ENCODE peak calls at places on chromosomes 16 and 17, in eight cellular contexts. A, R, L, N, Y, D, I and K are unnamed samples.

GRCh38 chr16:9119795-9120194 is 28.4 kb downstream of the HAPSTR1 start:
- DNase-seq in A (no peak), R (no peak), L (no peak), N (no peak), Y (no peak), D (no peak), I (no peak), K (no peak)

GRCh38 chr17:43410557-43411368 is 12.0 kb downstream of the ARL4D start:
- DNase-seq in A (no peak), R (no peak), L (no peak), N (no peak), Y (peak; percentile 4), D (no peak), I (no peak), K (no peak)

GRCh38 chr17:28261219-28261618 is 57.8 kb upstream of the TMEM97 start:
- DNase-seq in A (no peak), R (no peak), L (no peak), N (no peak), Y (no peak), D (no peak), I (no peak), K (no peak)

GRCh38 chr17:67164298-67164697 is 80.7 kb downstream of the HELZ start:
- DNase-seq in A (no peak), R (no peak), L (no peak), N (no peak), Y (no peak), D (no peak), I (no peak), K (no peak)

GRCh38 chr17:80511222-80512180 is 33.1 kb upstream of the RPTOR start:
- DNase-seq in A (no peak), R (no peak), L (no peak), N (no peak), Y (no peak), D (no peak), I (no peak), K (peak; percentile 79)

GRCh38 chr17:63476857-63477470 is at the start of gene ACE:
- DNase-seq in A (no peak), R (peak; percentile 37), L (no peak), N (no peak), Y (no peak), D (peak; percentile 94), I (no peak), K (peak; percentile 82)

GRCh38 chr17:17535957-17536356 is 39.8 kb upstream of the RASD1 start:
- DNase-seq in A (peak; percentile 73), R (peak; percentile 91), L (no peak), N (no peak), Y (no peak), D (peak; percentile 62), I (no peak), K (no peak)

GRCh38 chr17:80780381-80781187 is 211.1 kb upstream of the CHMP6 start:
- DNase-seq in A (no peak), R (no peak), L (no peak), N (no peak), Y (no peak), D (no peak), I (no peak), K (peak; percentile 95)

GRCh38 chr16:31696968-31697743 is 169.5 kb downstream of the AHSP start:
- DNase-seq in A (no peak), R (no peak), L (no peak), N (no peak), Y (no peak), D (peak; percentile 76), I (no peak), K (peak; percentile 27)

GRCh38 chr17:72572604-72573491 is 452.0 kb downstream of the SOX9 start:
- DNase-seq in A (no peak), R (no peak), L (no peak), N (no peak), Y (no peak), D (no peak), I (no peak), K (no peak)

GRCh38 chr17:81912441-81913309 is 1.5 kb upstream of the PCYT2 start:
- DNase-seq in A (no peak), R (peak; percentile 65), L (no peak), N (no peak), Y (no peak), D (no peak), I (peak; percentile 79), K (no peak)

GRCh38 chr16:59046335-59046734 is 312.2 kb upstream of the GOT2 start:
- DNase-seq in A (no peak), R (no peak), L (no peak), N (no peak), Y (no peak), D (no peak), I (no peak), K (no peak)

GRCh38 chr17:62876664-62877411 is 68.7 kb upstream of the MARCHF10 start:
- DNase-seq in A (no peak), R (no peak), L (no peak), N (no peak), Y (no peak), D (no peak), I (no peak), K (no peak)

DNA sequence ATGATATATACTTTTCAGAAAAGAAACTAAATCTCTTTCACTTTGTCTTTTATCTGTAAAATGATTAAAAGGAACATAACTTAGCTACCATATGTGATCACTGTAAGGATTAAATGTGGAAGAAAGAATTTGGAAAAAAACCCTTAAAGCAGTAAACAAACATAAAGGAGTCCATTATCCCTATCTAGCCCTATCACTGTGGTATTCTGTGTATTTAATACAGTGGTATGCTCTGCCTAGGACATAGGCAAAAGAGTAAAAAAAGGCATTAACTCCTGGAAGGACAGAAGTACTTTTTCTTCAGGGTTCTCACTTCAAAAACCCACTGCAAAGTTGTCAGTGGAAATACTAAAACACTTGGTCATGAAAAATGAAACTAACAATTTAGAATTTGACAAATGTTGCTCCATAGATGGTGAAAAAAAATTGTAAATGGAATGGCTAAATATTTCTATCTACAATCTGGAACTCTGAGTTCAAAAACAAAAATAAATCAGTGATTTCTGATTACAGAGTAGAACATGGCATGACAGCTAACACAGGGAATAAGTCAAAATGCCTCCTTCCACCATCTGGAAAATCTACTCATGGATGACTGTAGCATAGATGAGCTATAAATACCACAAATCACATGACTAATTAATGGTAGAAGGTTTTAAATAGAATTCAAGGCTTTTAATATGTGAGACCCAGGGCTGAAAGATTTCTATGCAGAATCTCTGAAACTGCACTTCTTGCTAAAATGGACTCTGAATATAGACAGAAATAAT is 140.1 kb downstream of the ITFG1 start:
- DNase-seq in A (no peak), R (no peak), L (no peak), N (no peak), Y (no peak), D (peak; percentile 3), I (no peak), K (no peak)
- TF ChIP-seq CTCF in A (no peak), R (no peak), L (no peak), N (no peak), Y (no peak), D (no peak), I (no peak), K (no peak)

GRCh38 chr16:85416267-85417109 is 196.6 kb upstream of the GSE1 start:
- DNase-seq in A (peak; percentile 26), R (peak; percentile 88), L (no peak), N (no peak), Y (peak; percentile 78), D (peak; percentile 79), I (peak; percentile 93), K (peak; percentile 83)
- H3K4me1 ChIP-seq in A (no peaks in the 10 kb centered on the region), R (peaks cover 25% of the 10 kb centered on the region), L (no peaks in the 10 kb centered on the region), N (peaks cover 16% of the 10 kb centered on the region), Y (peaks cover 4% of the 10 kb centered on the region), D (no peaks in the 10 kb centered on the region), I (no peaks in the 10 kb centered on the region), K (peaks cover 12% of the 10 kb centered on the region)

GRCh38 chr16:56400458-56400857 is 24.9 kb downstream of the AMFR start:
- DNase-seq in A (no peak), R (no peak), L (no peak), N (no peak), Y (no peak), D (no peak), I (no peak), K (no peak)

GRCh38 chr16:56399492-56399891 is 25.9 kb downstream of the AMFR start:
- DNase-seq in A (no peak), R (no peak), L (no peak), N (no peak), Y (no peak), D (no peak), I (no peak), K (no peak)

GRCh38 chr16:56405977-56406376 is 19.4 kb downstream of the AMFR start:
- DNase-seq in A (no peak), R (no peak), L (no peak), N (no peak), Y (no peak), D (no peak), I (no peak), K (no peak)

GRCh38 chr16:56399047-56399446 is 26.3 kb downstream of the AMFR start:
- DNase-seq in A (no peak), R (no peak), L (no peak), N (no peak), Y (no peak), D (no peak), I (no peak), K (no peak)

GRCh38 chr16:56401482-56401881 is 23.9 kb downstream of the AMFR start:
- DNase-seq in A (no peak), R (no peak), L (no peak), N (no peak), Y (no peak), D (peak; percentile 52), I (no peak), K (peak; percentile 19)
- TF ChIP-seq CTCF in A (no peak), R (no peak), L (peak; percentile 53), N (no peak), Y (no peak), D (peak; percentile 36), I (no peak), K (peak; percentile 62)

GRCh38 chr17:55609737-55610201 is 98.5 kb upstream of the SMIM36 start:
- DNase-seq in A (peak; percentile 33), R (peak; percentile 38), L (no peak), N (peak; percentile 44), Y (no peak), D (no peak), I (no peak), K (no peak)

GRCh38 chr17:55605705-55606104 is 94.5 kb upstream of the SMIM36 start:
- DNase-seq in A (no peak), R (no peak), L (no peak), N (no peak), Y (no peak), D (no peak), I (no peak), K (no peak)

GRCh38 chr17:55606431-55606830 is 95.2 kb upstream of the SMIM36 start:
- DNase-seq in A (no peak), R (no peak), L (no peak), N (no peak), Y (no peak), D (no peak), I (no peak), K (no peak)

GRCh38 chr17:55612691-55613141 is 101.5 kb upstream of the SMIM36 start:
- DNase-seq in A (no peak), R (no peak), L (no peak), N (no peak), Y (no peak), D (peak; percentile 76), I (peak; percentile 19), K (no peak)

DNA sequence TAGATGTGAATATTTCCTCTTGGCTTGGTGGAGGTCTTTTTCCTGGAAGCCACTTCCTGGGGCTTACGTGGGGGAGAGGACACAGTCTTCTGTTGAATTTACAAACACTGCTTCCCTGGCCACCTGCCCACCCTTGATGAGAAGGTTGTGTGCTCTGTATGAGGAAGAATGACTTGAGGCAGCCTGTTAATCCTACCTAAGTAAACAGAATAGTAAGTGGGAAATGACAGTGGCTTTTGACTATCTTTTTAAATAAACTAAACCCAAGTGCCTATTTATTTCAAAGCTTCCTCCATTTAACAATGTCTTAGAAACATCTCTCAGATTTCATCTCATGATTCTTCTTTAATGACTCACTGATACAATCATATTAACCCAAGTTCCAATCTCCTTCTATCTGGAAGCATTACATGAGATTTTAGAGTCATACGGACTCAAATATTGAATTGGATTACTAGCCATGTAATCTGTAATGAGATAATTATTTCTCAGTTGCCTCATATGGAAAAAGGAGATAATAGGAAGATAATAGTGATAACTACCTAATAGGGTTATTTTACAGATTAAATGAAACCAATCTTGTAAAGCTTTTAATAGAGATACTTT is 96.6 kb upstream of the SMIM36 start:
- DNase-seq in A (peak; percentile 46), R (peak; percentile 67), L (no peak), N (peak; percentile 30), Y (no peak), D (no peak), I (no peak), K (no peak)
- H3K4me1 ChIP-seq in A (no peaks in the 10 kb centered on the region), R (peaks cover 5% of the 10 kb centered on the region), L (no peaks in the 10 kb centered on the region), N (peaks cover 27% of the 10 kb centered on the region), Y (no peaks in the 10 kb centered on the region), D (peaks cover 10% of the 10 kb centered on the region), I (no peaks in the 10 kb centered on the region), K (no peaks in the 10 kb centered on the region)